ENCODE peak calls at places on chromosome 15, in eight cellular contexts. D is stomach, O is fibroblast of lung, J is GM06990, Y is tibial nerve, G is astrocyte, Q is A673, T is lower lobe of right lung. H is an unnamed sample. For H3K36me3, the result is how much of the 10 kb centered on the place peaks cover.

GRCh38 chr15:76057332-76058000 is 2.3 kb upstream of the TMEM266 start:
- DNase-seq in D (peak), O (peak), J (no peak), Y (peak), G (no peak), Q (peak), T (no peak), H (peak)

GRCh38 chr15:31434418-31435255 is 108.0 kb downstream of the KLF13 start:
- DNase-seq in D (peak), O (peak), J (peak), Y (peak), G (peak), Q (no peak), T (peak), H (peak)

GRCh38 chr15:34038404-34039179 is 412 bp downstream of the AVEN start:
- DNase-seq in D (peak), O (peak), J (peak), Y (peak), G (peak), Q (peak), T (peak), H (peak)

GRCh38 chr15:94083467-94083991 is 147.8 kb upstream of the MCTP2 start:
- DNase-seq in D (no peak), O (peak), J (no peak), Y (peak), G (peak), Q (peak), T (no peak), H (no peak)

GRCh38 chr15:36430280-36430679 is 149.1 kb upstream of the CDIN1 start:
- DNase-seq in D (no peak), O (no peak), J (no peak), Y (no peak), G (no peak), Q (no peak), T (no peak), H (no peak)

GRCh38 chr15:64038878-64039277 is 7.4 kb downstream of the DAPK2 start:
- DNase-seq in D (no peak), O (no peak), J (no peak), Y (no peak), G (no peak), Q (no peak), T (no peak), H (no peak)

GRCh38 chr15:25176616-25176923 is 221.8 kb downstream of the SNRPN start:
- DNase-seq in D (peak), O (no peak), J (no peak), Y (no peak), G (no peak), Q (no peak), T (no peak), H (no peak)

GRCh38 chr15:92970656-92971055 is 70.5 kb downstream of the CHD2 start:
- DNase-seq in D (no peak), O (no peak), J (no peak), Y (no peak), G (no peak), Q (no peak), T (no peak), H (no peak)

GRCh38 chr15:69648215-69648614 is 195.6 kb downstream of the RPLP1 start:
- DNase-seq in D (no peak), O (no peak), J (no peak), Y (no peak), G (no peak), Q (peak), T (no peak), H (peak)

DNA sequence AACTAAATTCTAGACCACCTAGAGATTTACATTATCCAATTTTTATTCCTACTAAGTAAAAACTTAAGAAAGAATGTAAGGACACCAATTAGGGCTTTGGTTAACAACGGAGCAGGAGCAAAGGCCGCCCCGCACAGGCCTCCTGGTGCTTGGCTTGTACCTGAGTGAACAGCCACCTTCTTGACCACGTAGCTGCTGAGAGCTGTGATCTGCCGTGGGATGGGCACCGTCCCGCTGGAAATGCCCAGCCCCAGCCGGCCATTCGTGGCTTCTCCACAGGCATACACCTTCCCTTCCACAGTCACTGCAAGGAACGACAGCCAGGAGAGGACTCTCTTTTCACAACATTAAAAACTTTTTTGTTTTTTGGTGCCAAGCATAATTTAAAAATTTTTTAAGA is 79.6 kb upstream of the OCA2 start:
- DNase-seq in D (no peak), O (no peak), J (no peak), Y (no peak), G (no peak), Q (no peak), T (no peak), H (no peak)
- H3K36me3 ChIP-seq in D (half or more), O (under half), J (under half), Y (half or more), G (under half), Q (under half), T (half or more), H (under half)

DNA sequence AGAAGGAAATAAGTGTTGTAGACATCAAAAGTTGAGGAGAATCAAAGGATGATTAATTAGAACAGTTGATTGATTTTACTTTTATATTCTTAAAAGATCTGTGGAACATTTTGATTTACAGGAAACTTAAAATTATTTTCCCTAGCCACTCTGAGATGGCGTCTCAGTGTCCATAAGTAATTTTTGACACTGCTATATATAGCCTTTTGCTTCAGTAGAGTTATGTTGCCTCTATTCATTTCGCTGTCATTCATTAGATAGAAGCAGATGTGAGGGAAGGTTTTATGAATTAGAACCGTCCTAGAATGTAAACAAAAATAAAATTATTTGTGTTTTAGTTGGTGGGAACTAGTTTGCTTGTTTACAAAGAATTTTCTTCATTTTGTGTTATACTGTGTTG is 51.1 kb upstream of the EIF3J start:
- DNase-seq in D (no peak), O (no peak), J (no peak), Y (no peak), G (no peak), Q (no peak), T (no peak), H (no peak)
- H3K36me3 ChIP-seq in D (under half), O (under half), J (under half), Y (under half), G (under half), Q (half or more), T (half or more), H (under half)

GRCh38 chr15:48999314-48999713 is 35.6 kb upstream of the SHC4 start:
- DNase-seq in D (no peak), O (no peak), J (no peak), Y (no peak), G (no peak), Q (no peak), T (no peak), H (no peak)
- H3K36me3 ChIP-seq in D (half or more), O (under half), J (under half), Y (half or more), G (under half), Q (under half), T (half or more), H (under half)

GRCh38 chr15:39585394-39585841 is 4.5 kb downstream of the THBS1 start:
- DNase-seq in D (no peak), O (peak), J (no peak), Y (no peak), G (no peak), Q (no peak), T (no peak), H (no peak)
- H3K36me3 ChIP-seq in D (half or more), O (half or more), J (under half), Y (half or more), G (half or more), Q (under half), T (half or more), H (under half)

GRCh38 chr15:59995568-59996349 is 8.4 kb upstream of the FOXB1 start:
- DNase-seq in D (no peak), O (no peak), J (no peak), Y (no peak), G (no peak), Q (no peak), T (no peak), H (no peak)
- H3K36me3 ChIP-seq in D (under half), O (under half), J (under half), Y (under half), G (under half), Q (under half), T (under half), H (under half)

GRCh38 chr15:59680870-59681269 is 8.2 kb downstream of the BNIP2 start:
- DNase-seq in D (no peak), O (no peak), J (no peak), Y (no peak), G (no peak), Q (no peak), T (no peak), H (no peak)

GRCh38 chr15:59676565-59676964 is 12.6 kb downstream of the BNIP2 start:
- DNase-seq in D (no peak), O (no peak), J (no peak), Y (no peak), G (no peak), Q (no peak), T (no peak), H (no peak)

GRCh38 chr15:59678620-59679019 is 10.5 kb downstream of the BNIP2 start:
- DNase-seq in D (no peak), O (no peak), J (no peak), Y (no peak), G (no peak), Q (no peak), T (no peak), H (no peak)

GRCh38 chr15:59680346-59680745 is 8.8 kb downstream of the BNIP2 start:
- DNase-seq in D (no peak), O (no peak), J (no peak), Y (no peak), G (no peak), Q (no peak), T (no peak), H (no peak)

GRCh38 chr15:59678171-59678570 is 10.9 kb downstream of the BNIP2 start:
- DNase-seq in D (no peak), O (no peak), J (no peak), Y (no peak), G (no peak), Q (no peak), T (no peak), H (no peak)
- H3K36me3 ChIP-seq in D (half or more), O (under half), J (under half), Y (half or more), G (under half), Q (half or more), T (half or more), H (under half)